ENCODE peak calls at places on chromosomes 13 and 19, in six cellular contexts. One of them, this sample, is unnamed.

GRCh38 chr13:62129000-62129551 is 713.4 kb upstream of the PCDH20 start:
- DNase-seq in keratinocyte: no peak
- DNase-seq in neural progenitor cell: no peak
- DNase-seq in GM23338: no peak
- DNase-seq in astrocyte: no peak
- DNase-seq in hepatocyte: no peak
- DNase-seq in this sample: no peak

GRCh38 chr13:89554801-89555200 is 1792.7 kb upstream of the MIR17HG start:
- DNase-seq in keratinocyte: no peak
- DNase-seq in astrocyte: peak; percentile 8
- DNase-seq in GM23338: no peak
- DNase-seq in hepatocyte: peak; percentile 14
- DNase-seq in neural progenitor cell: no peak
- DNase-seq in this sample: no peak

GRCh38 chr19:611506-611869 is 21.8 kb downstream of the HCN2 start:
- DNase-seq in keratinocyte: peak; percentile 67
- DNase-seq in GM23338: no peak
- DNase-seq in hepatocyte: no peak
- DNase-seq in astrocyte: peak; percentile 99
- DNase-seq in neural progenitor cell: no peak
- DNase-seq in this sample: peak; percentile 70

GRCh38 chr19:40778865-40779284 is 828 bp downstream of the RAB4B start:
- DNase-seq in astrocyte: peak; percentile 22
- DNase-seq in GM23338: no peak
- DNase-seq in hepatocyte: peak; percentile 57
- DNase-seq in neural progenitor cell: no peak
- DNase-seq in keratinocyte: no peak
- DNase-seq in this sample: no peak

GRCh38 chr19:49690656-49691242 is at the start of gene CPT1C:
- DNase-seq in keratinocyte: no peak
- DNase-seq in neural progenitor cell: peak; percentile 95
- DNase-seq in hepatocyte: peak; percentile 82
- DNase-seq in GM23338: peak; percentile 97
- DNase-seq in astrocyte: peak; percentile 60
- DNase-seq in this sample: no peak

GRCh38 chr19:50003810-50004419 is 21.3 kb downstream of the VRK3 start:
- DNase-seq in neural progenitor cell: no peak
- DNase-seq in astrocyte: peak; percentile 96
- DNase-seq in GM23338: no peak
- DNase-seq in keratinocyte: peak; percentile 23
- DNase-seq in hepatocyte: peak; percentile 40
- DNase-seq in this sample: peak; percentile 92

GRCh38 chr13:83350569-83350968 is 531.7 kb downstream of the SLITRK1 start:
- DNase-seq in hepatocyte: no peak
- DNase-seq in neural progenitor cell: no peak
- DNase-seq in keratinocyte: no peak
- DNase-seq in astrocyte: peak; percentile 34
- DNase-seq in GM23338: no peak
- DNase-seq in this sample: peak; percentile 11

GRCh38 chr19:30228726-30229523 is 143.3 kb upstream of the ZNF536 start:
- DNase-seq in astrocyte: no peak
- DNase-seq in keratinocyte: no peak
- DNase-seq in hepatocyte: peak; percentile 28
- DNase-seq in GM23338: peak; percentile 35
- DNase-seq in neural progenitor cell: peak; percentile 65
- DNase-seq in this sample: no peak

GRCh38 chr19:1164684-1165531 is 9.2 kb downstream of the SBNO2 start:
- DNase-seq in astrocyte: no peak
- DNase-seq in hepatocyte: no peak
- DNase-seq in neural progenitor cell: no peak
- DNase-seq in GM23338: no peak
- DNase-seq in keratinocyte: no peak
- DNase-seq in this sample: no peak

GRCh38 chr13:47396915-47397314 is 500.1 kb upstream of the HTR2A start:
- DNase-seq in neural progenitor cell: peak; percentile 3
- DNase-seq in keratinocyte: no peak
- DNase-seq in GM23338: peak; percentile 46
- DNase-seq in hepatocyte: no peak
- DNase-seq in astrocyte: no peak
- DNase-seq in this sample: no peak

GRCh38 chr13:102800145-102801041 is 1.5 kb downstream of the BIVM start:
- DNase-seq in astrocyte: peak; percentile 63
- DNase-seq in keratinocyte: no peak
- DNase-seq in hepatocyte: peak; percentile 89
- DNase-seq in GM23338: peak; percentile 85
- DNase-seq in neural progenitor cell: peak; percentile 88
- DNase-seq in this sample: peak; percentile 79

GRCh38 chr19:43562698-43563241 is 12.6 kb downstream of the XRCC1 start:
- DNase-seq in neural progenitor cell: no peak
- DNase-seq in keratinocyte: no peak
- DNase-seq in GM23338: no peak
- DNase-seq in hepatocyte: no peak
- DNase-seq in astrocyte: peak; percentile 89
- DNase-seq in this sample: peak; percentile 75

GRCh38 chr19:14434543-14435319 is 1.6 kb downstream of the PKN1 start:
- DNase-seq in neural progenitor cell: no peak
- DNase-seq in keratinocyte: no peak
- DNase-seq in GM23338: no peak
- DNase-seq in astrocyte: peak; percentile 61
- DNase-seq in hepatocyte: peak; percentile 86
- DNase-seq in this sample: peak; percentile 63

GRCh38 chr13:26253787-26254582 is at the start of gene CDK8:
- DNase-seq in neural progenitor cell: peak; percentile 95
- DNase-seq in astrocyte: peak; percentile 93
- DNase-seq in hepatocyte: peak; percentile 91
- DNase-seq in GM23338: peak; percentile 90
- DNase-seq in keratinocyte: peak; percentile 46
- DNase-seq in this sample: peak; percentile 95

GRCh38 chr13:39490136-39490535 is 112.9 kb downstream of the LHFPL6 start:
- DNase-seq in GM23338: peak; percentile 96
- DNase-seq in hepatocyte: no peak
- DNase-seq in astrocyte: no peak
- DNase-seq in neural progenitor cell: peak; percentile 63
- DNase-seq in keratinocyte: no peak
- DNase-seq in this sample: no peak

GRCh38 chr19:19064811-19065745 is 1.3 kb downstream of the SLC25A42 start:
- DNase-seq in GM23338: peak; percentile 34
- DNase-seq in keratinocyte: no peak
- DNase-seq in astrocyte: no peak
- DNase-seq in neural progenitor cell: no peak
- DNase-seq in hepatocyte: no peak
- DNase-seq in this sample: no peak

GRCh38 chr19:7393934-7394508 is 45.3 kb downstream of the ARHGEF18 start:
- DNase-seq in hepatocyte: no peak
- DNase-seq in GM23338: no peak
- DNase-seq in keratinocyte: no peak
- DNase-seq in astrocyte: no peak
- DNase-seq in neural progenitor cell: no peak
- DNase-seq in this sample: no peak

GRCh38 chr19:39558623-39559117 is 18.7 kb upstream of the EID2 start:
- DNase-seq in keratinocyte: no peak
- DNase-seq in neural progenitor cell: no peak
- DNase-seq in GM23338: no peak
- DNase-seq in astrocyte: no peak
- DNase-seq in hepatocyte: no peak
- DNase-seq in this sample: no peak

GRCh38 chr13:65966991-65967451 is 1263.1 kb downstream of the PCDH9 start:
- DNase-seq in hepatocyte: peak; percentile 44
- DNase-seq in GM23338: peak; percentile 88
- DNase-seq in astrocyte: peak; percentile 5
- DNase-seq in neural progenitor cell: peak; percentile 53
- DNase-seq in keratinocyte: no peak
- DNase-seq in this sample: peak; percentile 48

DNA sequence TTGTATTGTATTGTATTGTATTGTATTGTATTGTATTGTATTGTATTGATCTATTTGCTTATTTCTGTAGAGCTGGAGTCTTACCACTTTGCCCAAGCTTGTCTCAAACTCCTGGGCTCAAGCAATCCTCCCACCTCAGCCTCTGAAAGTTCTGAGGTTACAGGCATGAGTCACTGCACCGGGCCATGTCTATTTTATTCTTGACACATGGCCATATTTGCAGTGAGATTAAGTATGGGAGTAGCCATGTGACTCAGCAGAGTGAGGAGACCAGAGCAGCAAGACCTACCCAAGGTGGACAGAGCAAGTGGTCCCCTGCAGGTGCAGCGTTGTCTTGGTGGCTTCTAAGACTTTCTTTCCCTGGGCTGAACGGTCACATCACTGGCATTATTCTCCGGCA is 49.1 kb upstream of the UBAC2 start:
- DNase-seq in hepatocyte: peak; percentile 32
- DNase-seq in GM23338: no peak
- DNase-seq in keratinocyte: peak; percentile 77
- DNase-seq in astrocyte: peak; percentile 76
- DNase-seq in neural progenitor cell: no peak
- DNase-seq in this sample: peak; percentile 92
- TF ChIP-seq EZH2 in hepatocyte: no peak
- TF ChIP-seq EZH2 in GM23338: no peak
- TF ChIP-seq EZH2 in keratinocyte: no peak
- TF ChIP-seq EZH2 in astrocyte: no peak
- TF ChIP-seq EZH2 in neural progenitor cell: no peak
- TF ChIP-seq EZH2 in this sample: no peak

DNA sequence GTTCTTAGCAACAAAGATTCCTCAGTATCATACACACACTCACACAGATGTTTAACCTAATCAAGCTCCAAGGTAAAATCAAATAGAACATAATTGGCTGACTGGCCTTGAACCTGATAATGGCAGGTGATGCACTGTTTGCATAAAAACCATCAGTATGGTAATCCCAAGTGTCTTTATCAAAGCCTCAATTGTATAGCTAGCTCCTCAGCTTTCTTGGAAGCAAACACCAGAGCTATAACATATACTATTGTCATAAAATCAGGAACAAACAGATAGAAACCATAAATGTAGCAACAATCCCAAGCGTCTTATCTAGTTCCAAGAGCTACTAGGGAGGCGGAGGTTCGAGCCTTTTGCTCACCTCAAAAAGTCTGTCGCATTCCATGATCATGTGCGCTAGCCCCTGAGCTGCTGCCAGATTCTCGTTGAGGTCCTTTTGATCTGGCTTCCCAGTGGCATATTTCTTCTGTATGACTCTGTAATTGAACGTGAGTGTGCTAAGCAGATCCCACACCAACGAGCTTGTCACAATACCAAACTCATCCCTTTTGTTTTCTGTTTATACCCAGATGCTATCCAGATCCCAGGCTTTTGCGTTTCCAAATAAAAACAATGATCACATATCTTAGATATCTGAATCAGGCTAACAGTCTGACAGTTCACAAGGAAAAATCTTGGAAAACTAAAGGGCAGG is 95.3 kb downstream of the KL start:
- DNase-seq in neural progenitor cell: no peak
- DNase-seq in astrocyte: peak; percentile 55
- DNase-seq in hepatocyte: no peak
- DNase-seq in GM23338: no peak
- DNase-seq in keratinocyte: no peak
- DNase-seq in this sample: no peak
- H3K4me2 ChIP-seq in neural progenitor cell: no peak overlapping the region
- H3K4me2 ChIP-seq in astrocyte: peak overlapping the region; percentile 6
- H3K4me2 ChIP-seq in hepatocyte: no peak overlapping the region
- H3K4me2 ChIP-seq in GM23338: no peak overlapping the region
- H3K4me2 ChIP-seq in keratinocyte: no peak overlapping the region
- H3K4me2 ChIP-seq in this sample: no peak overlapping the region

GRCh38 chr19:16898306-16899015 is 9.7 kb downstream of the F2RL3 start:
- DNase-seq in hepatocyte: no peak
- DNase-seq in astrocyte: no peak
- DNase-seq in keratinocyte: no peak
- DNase-seq in GM23338: no peak
- DNase-seq in neural progenitor cell: no peak
- DNase-seq in this sample: no peak

GRCh38 chr19:16895467-16896097 is 6.8 kb downstream of the F2RL3 start:
- DNase-seq in hepatocyte: no peak
- DNase-seq in GM23338: no peak
- DNase-seq in neural progenitor cell: peak; percentile 50
- DNase-seq in astrocyte: no peak
- DNase-seq in keratinocyte: no peak
- DNase-seq in this sample: no peak

GRCh38 chr19:16897572-16898056 is 8.8 kb downstream of the F2RL3 start:
- DNase-seq in hepatocyte: no peak
- DNase-seq in keratinocyte: no peak
- DNase-seq in astrocyte: peak; percentile 9
- DNase-seq in neural progenitor cell: no peak
- DNase-seq in GM23338: no peak
- DNase-seq in this sample: no peak

GRCh38 chr19:16896913-16897571 is 8.2 kb downstream of the F2RL3 start:
- DNase-seq in keratinocyte: peak; percentile 78
- DNase-seq in hepatocyte: peak; percentile 96
- DNase-seq in neural progenitor cell: peak; percentile 98
- DNase-seq in GM23338: peak; percentile 97
- DNase-seq in astrocyte: peak; percentile 84
- DNase-seq in this sample: peak; percentile 86

DNA sequence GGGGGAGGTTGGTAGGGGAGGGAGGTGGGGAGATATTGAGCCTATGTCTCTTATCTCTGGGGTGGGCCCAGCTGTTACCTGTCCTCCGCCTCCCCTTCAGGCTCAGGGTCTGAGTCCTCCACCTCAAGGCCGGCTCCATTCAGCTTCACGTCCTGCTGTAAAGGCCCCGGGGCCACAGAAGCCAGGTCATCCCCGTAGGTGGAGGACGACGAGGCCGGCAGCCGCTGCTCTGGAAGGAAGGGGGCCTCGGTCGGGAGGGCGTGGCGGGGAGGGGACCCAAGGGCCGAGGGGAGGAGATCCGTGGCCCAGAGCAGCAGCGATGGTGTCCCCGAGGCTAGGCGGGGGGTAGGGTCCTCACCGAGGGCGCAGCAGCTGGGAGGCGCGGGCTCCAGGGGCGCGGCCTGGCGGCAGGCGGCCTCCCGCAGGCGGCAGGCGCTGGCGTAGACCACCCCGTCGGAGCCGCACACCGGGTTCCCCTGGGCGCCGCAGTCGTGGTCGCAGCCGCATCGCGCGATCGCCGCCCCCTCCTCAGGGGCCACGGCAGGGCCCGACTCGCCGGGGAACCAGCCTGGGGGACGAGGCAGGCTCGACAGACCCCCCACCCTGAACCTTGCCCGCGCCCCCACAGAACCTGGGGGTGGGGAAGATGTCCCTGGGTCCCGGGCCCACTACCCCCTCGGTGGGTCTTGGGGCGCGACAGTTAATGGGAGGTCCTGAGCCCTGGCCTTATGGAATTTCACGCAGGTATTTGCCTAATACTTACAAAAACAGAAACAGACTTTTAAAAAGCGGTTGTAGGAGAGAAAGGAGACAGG is 7.5 kb downstream of the F2RL3 start:
- DNase-seq in GM23338: peak; percentile 63
- DNase-seq in hepatocyte: peak; percentile 37
- DNase-seq in astrocyte: no peak
- DNase-seq in keratinocyte: no peak
- DNase-seq in neural progenitor cell: peak; percentile 59
- DNase-seq in this sample: no peak
- TF ChIP-seq EZH2 in GM23338: no peak
- TF ChIP-seq EZH2 in hepatocyte: no peak
- TF ChIP-seq EZH2 in astrocyte: no peak
- TF ChIP-seq EZH2 in keratinocyte: no peak
- TF ChIP-seq EZH2 in neural progenitor cell: peak; percentile 48
- TF ChIP-seq EZH2 in this sample: no peak

DNA sequence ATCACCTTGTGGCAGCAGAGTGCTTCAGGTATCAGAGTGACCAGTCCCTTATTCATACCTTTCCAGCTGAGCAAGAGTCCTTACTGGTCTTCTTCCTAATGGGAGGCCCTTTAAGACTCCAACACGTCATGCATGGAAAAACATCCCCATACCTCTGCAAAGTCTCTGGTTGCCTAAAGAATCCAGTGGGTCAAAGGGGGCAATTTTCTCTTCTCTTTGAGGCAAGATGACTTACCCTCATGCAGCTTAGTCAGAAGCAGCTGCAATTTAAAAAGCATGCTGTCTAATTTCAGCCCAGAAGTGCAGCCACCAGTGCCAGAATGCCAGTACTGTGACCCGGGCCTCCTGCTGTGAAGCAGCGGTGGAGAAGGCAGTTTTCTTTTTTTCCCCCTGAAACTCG is 18.7 kb downstream of the PPP5C start:
- DNase-seq in hepatocyte: no peak
- DNase-seq in keratinocyte: no peak
- DNase-seq in neural progenitor cell: peak; percentile 41
- DNase-seq in astrocyte: peak; percentile 49
- DNase-seq in GM23338: no peak
- DNase-seq in this sample: no peak
- H3K4me2 ChIP-seq in hepatocyte: no peak overlapping the region
- H3K4me2 ChIP-seq in keratinocyte: no peak overlapping the region
- H3K4me2 ChIP-seq in neural progenitor cell: peak overlapping the region; percentile 16
- H3K4me2 ChIP-seq in astrocyte: peak overlapping the region; percentile 20
- H3K4me2 ChIP-seq in GM23338: no peak overlapping the region
- H3K4me2 ChIP-seq in this sample: no peak overlapping the region

This sample was measured in mammary epithelial cell.